ENCODE peak calls at places on chromosomes 7 and 10, in four cellular contexts. K, H, N and L are unnamed samples.

GRCh38 chr10:132833421-132834111 is 47.6 kb upstream of the NKX6-2 start:
- DNase-seq in K (no peak), H (no peak), N (no peak), L (no peak)

GRCh38 chr7:27362026-27362425 is 119.4 kb downstream of the EVX1 start:
- DNase-seq in K (no peak), H (no peak), N (no peak), L (no peak)

GRCh38 chr10:76082232-76082631 is 650.8 kb downstream of the LRMDA start:
- DNase-seq in K (no peak), H (peak; percentile 10), N (no peak), L (no peak)

GRCh38 chr10:70404906-70405824 is 1.2 kb downstream of the EIF4EBP2 start:
- DNase-seq in K (peak; percentile 95), H (peak; percentile 97), N (peak; percentile 82), L (peak; percentile 84)

GRCh38 chr10:118572286-118573041 is 23.0 kb downstream of the PRLHR start:
- DNase-seq in K (no peak), H (no peak), N (no peak), L (no peak)

GRCh38 chr10:103870503-103870902 is 15.1 kb upstream of the SH3PXD2A start:
- DNase-seq in K (no peak), H (no peak), N (no peak), L (no peak)

GRCh38 chr10:109992485-109992884 is 15.3 kb upstream of the ADD3 start:
- DNase-seq in K (peak; percentile 41), H (peak; percentile 74), N (no peak), L (no peak)

GRCh38 chr10:49441488-49442476 is 45.9 kb upstream of the DRGX start:
- DNase-seq in K (no peak), H (no peak), N (no peak), L (no peak)

GRCh38 chr7:1535100-1535458 is 4.6 kb downstream of the MAFK start:
- DNase-seq in K (no peak), H (no peak), N (no peak), L (no peak)

GRCh38 chr7:132197772-132198171 is 378.5 kb downstream of the PLXNA4 start:
- DNase-seq in K (no peak), H (no peak), N (no peak), L (no peak)

GRCh38 chr7:144826248-144826647 is 9.6 kb downstream of the TPK1 start:
- DNase-seq in K (no peak), H (peak; percentile 65), N (no peak), L (no peak)

GRCh38 chr7:26958834-26959233 is 94.4 kb upstream of the SKAP2 start:
- DNase-seq in K (no peak), H (peak; percentile 48), N (no peak), L (no peak)

GRCh38 chr7:12491526-12491925 is 79.0 kb upstream of the SCIN start:
- DNase-seq in K (no peak), H (no peak), N (no peak), L (no peak)

GRCh38 chr10:62514079-62514693 is 140.0 kb downstream of the ZNF365 start:
- DNase-seq in K (no peak), H (no peak), N (no peak), L (no peak)

GRCh38 chr10:48658243-48658888 is 26.3 kb upstream of the WDFY4 start:
- DNase-seq in K (no peak), H (peak; percentile 71), N (peak; percentile 85), L (peak; percentile 57)

GRCh38 chr7:362416-363096 is 72.6 kb downstream of the FOXL3 start:
- DNase-seq in K (no peak), H (peak; percentile 26), N (peak; percentile 52), L (no peak)

GRCh38 chr10:75774780-75775490 is 343.5 kb downstream of the LRMDA start:
- DNase-seq in K (no peak), H (no peak), N (no peak), L (no peak)

GRCh38 chr7:18399624-18400235 is 95.8 kb upstream of the HDAC9 start:
- DNase-seq in K (no peak), H (no peak), N (no peak), L (no peak)

GRCh38 chr10:84695983-84696382 is 367.6 kb downstream of the CCSER2 start:
- DNase-seq in K (no peak), H (no peak), N (no peak), L (no peak)

DNA sequence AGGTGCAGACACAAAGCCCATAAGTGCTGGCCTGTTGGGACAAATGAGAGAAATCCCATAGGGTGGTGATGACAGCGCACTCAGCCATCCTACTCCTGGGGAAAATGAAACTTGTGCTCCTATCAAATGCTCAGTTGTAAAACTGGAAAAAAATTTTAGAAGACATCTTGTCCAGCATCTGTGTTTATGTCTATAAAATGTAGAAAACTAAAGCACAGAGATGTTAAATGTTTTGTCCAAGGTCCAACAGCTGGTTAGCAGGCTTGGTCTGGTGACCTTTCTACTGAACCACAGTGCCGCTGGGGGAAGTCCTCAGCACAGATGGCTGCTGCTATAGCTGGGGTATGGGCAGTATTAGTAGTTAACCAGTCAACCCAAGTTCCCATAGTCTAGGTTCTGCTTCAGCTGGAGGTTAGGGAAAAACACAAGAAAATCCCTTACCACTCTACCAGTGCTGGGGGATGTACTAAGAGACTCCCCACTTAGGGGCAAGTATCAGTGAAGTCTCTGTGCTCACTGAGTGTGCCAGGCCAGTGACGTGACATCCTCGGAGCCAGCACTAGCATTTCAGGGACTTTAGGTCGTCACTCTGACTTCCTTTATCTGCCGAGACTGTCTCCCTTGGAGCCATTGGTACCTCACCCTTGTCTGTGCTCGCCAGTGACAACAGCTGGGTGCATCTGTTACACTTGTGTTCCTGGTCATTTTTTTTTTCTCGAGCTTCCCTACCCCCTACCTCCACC is 1.9 kb downstream of the TSPAN33 start:
- DNase-seq in K (no peak), H (no peak), N (no peak), L (peak; percentile 14)
- TF ChIP-seq CTCF in K (no peak), H (no peak), N (no peak), L (no peak)

GRCh38 chr7:45869426-45869825 is 3.5 kb downstream of the CCDC201 start:
- DNase-seq in K (peak; percentile 21), H (no peak), N (no peak), L (peak; percentile 22)

GRCh38 chr7:45874408-45875131 is 1.7 kb upstream of the CCDC201 start:
- DNase-seq in K (peak; percentile 59), H (peak; percentile 82), N (no peak), L (peak; percentile 29)

GRCh38 chr7:45873035-45873354 is at the start of gene CCDC201:
- DNase-seq in K (no peak), H (no peak), N (no peak), L (no peak)

GRCh38 chr7:45873355-45873754 is 473 bp upstream of the CCDC201 start:
- DNase-seq in K (no peak), H (no peak), N (no peak), L (no peak)

DNA sequence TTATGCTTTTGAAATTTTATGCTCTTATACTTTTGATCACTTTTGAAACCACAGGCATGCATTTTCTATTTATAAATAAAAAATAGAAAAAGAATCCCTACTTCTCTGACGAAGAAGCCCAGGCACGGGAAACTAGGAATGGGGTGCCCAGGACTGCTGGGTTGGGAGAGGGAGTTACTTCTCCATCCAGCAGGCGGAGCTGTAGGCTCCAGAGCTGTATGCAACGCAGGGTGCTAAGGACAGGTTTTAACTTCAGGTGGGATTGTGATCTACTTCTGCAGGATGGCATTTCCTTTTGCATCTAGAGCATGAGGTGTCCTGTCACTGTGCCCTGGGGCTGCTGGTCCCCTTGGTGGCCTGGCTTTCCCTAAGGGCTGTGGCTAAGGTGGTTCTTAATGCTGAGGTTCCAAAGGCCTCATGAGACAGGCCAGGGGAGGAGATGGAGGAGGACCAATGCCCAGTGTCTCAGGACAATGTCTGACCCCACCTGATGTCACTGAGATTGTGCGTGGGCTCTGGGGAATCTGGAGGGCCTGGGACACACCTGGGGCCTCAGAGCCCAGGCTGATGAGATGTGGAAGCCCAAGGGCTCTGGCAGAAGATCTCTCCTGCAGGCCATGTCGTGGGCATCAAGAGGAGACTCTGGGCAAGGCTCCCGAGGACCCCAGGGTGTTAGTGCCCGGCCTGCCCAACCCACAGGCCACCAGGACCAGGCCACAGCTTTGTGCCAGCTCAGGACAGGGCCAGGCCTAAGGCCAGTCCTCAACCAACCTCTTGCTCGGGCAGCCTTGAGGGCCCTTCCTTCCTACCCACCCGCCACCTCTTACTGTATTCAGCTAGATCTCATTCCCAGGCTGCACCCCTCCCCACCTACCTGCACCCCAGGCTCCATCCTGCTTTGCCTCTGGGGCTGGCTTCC is 507 bp downstream of the CCDC201 start:
- DNase-seq in K (no peak), H (peak; percentile 28), N (no peak), L (no peak)
- TF ChIP-seq CTCF in K (peak; percentile 37), H (peak; percentile 71), N (peak; percentile 19), L (peak; percentile 57)

DNA sequence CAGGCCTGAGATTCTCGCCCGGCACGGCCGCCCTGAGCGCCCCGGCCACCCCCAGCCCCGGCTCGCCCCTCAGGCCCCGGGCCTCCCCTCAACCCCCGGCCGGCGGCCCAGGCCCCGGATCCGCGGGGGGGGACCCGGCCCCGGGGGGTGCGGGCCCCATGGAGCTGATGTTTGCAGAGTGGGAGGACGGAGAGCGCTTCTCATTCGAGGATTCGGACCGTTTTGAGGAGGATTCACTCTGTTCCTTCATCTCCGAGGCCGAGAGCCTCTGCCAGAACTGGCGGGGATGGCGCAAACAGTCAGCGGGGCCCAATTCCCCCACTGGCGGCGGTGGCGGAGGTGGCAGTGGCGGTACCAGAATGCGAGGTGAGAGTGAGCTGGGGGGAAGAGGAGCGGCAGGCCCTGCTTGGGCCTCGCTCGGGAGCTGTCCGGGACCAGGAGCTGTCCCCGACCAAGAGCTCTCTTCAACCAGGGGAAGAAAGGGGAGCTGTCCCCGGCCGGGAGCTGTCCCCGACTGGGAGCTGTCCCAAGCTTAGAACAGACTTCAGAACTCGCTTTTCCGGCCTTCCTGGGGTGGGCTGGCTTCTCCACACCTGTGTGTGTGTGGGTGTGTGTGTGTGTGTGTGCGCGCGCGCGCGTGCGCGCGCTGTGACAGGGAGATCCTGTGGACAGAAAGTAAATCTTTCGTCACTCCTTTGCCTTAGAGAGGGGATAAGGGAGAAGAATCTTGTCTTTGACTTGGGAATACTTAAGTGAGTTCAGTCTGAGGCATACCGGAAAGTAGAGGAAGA is 510 bp downstream of the ZSWIM8 start:
- DNase-seq in K (no peak), H (peak; percentile 48), N (peak; percentile 73), L (no peak)
- TF ChIP-seq CTCF in K (no peak), H (no peak), N (no peak), L (no peak)

GRCh38 chr7:44353668-44354067 is 28.3 kb upstream of the CAMK2B start:
- DNase-seq in K (no peak), H (no peak), N (no peak), L (no peak)

GRCh38 chr7:44347546-44348114 is 22.2 kb upstream of the CAMK2B start:
- DNase-seq in K (no peak), H (no peak), N (no peak), L (no peak)

GRCh38 chr7:44346063-44346462 is 20.7 kb upstream of the CAMK2B start:
- DNase-seq in K (no peak), H (no peak), N (no peak), L (no peak)

GRCh38 chr7:44348300-44348699 is 22.9 kb upstream of the CAMK2B start:
- DNase-seq in K (no peak), H (peak; percentile 70), N (no peak), L (no peak)

GRCh38 chr7:44348851-44349781 is 23.7 kb upstream of the CAMK2B start:
- DNase-seq in K (no peak), H (no peak), N (no peak), L (no peak)
- TF ChIP-seq CTCF in K (no peak), H (peak; percentile 23), N (no peak), L (no peak)

DNA sequence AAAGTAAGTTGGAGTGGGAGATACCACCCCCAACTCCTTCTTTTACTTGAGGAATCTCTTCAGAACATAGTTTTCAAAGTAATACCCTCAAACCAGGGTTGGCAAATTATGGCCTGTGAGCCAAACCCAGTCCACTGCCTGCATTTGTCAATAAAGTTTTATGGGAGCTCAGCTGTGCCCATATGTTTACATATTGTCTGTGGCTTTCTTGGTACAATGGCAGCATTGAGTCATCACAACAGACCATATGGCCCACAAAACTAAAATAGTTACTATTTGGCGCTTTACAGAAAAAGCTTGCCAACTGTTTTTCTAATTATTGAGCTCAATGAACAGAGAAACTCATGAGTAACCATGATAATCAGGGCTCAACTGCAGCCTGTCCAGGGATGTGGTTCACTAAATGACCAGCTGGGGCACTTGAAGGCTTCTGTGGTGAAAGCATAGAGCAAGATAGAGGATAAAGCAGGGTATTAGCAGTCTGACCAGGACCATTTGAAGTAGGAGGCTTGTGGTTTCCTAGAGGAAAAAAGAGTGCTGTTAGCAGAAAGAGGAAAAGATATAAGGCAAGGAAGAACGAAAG is 196.0 kb upstream of the GRB10 start:
- DNase-seq in K (no peak), H (peak; percentile 37), N (no peak), L (no peak)
- TF ChIP-seq CTCF in K (no peak), H (peak; percentile 26), N (no peak), L (no peak)